ENCODE peak calls at places on chromosomes 5 and 9, in eight cellular contexts. R is NB4, Q is lung, B is fibroblast of lung, Z is AG04449, A is left ventricle myocardium inferior, O is cardiac muscle cell, C is gastrocnemius medialis. L is an unnamed sample.
A peak's percentile ranks its signal among the peaks of the same experiment; 100 is the strongest.

GRCh38 chr5:1885476-1885755 is 2.7 kb upstream of the IRX4 start:
- DNase-seq in B (no peak), C (no peak), O (no peak), R (no peak), A (peak; percentile 13), Q (no peak), Z (no peak), L (no peak)

GRCh38 chr5:84859056-84859455 is 474.4 kb upstream of the EDIL3 start:
- DNase-seq in B (no peak), C (no peak), Q (no peak), Z (no peak), R (no peak), O (no peak), A (no peak), L (no peak)

GRCh38 chr9:121744002-121744686 is 92.7 kb downstream of the DAB2IP start:
- DNase-seq in Q (no peak), B (peak; percentile 49), Z (no peak), O (peak; percentile 35), C (peak; percentile 70), A (peak; percentile 65), R (peak; percentile 59), L (no peak)

GRCh38 chr9:3992924-3993323 is 306.9 kb downstream of the GLIS3 start:
- DNase-seq in B (peak; percentile 6), A (no peak), Z (no peak), Q (no peak), C (no peak), R (no peak), O (peak; percentile 67), L (no peak)

GRCh38 chr9:134328841-134329575 is 2.8 kb downstream of the RXRA start:
- DNase-seq in B (peak; percentile 46), Q (no peak), R (no peak), Z (no peak), O (peak; percentile 52), A (peak; percentile 68), C (peak; percentile 57), L (no peak)

GRCh38 chr5:78323241-78323640 is 28.7 kb upstream of the AP3B1 start:
- DNase-seq in O (no peak), Q (no peak), Z (no peak), B (no peak), R (no peak), C (no peak), A (no peak), L (no peak)

GRCh38 chr5:111748304-111748763 is 8.7 kb downstream of the NREP start:
- DNase-seq in A (no peak), C (no peak), O (peak; percentile 79), B (peak; percentile 72), Q (no peak), Z (no peak), R (no peak), L (peak; percentile 62)

GRCh38 chr9:82940386-82940785 is 122.6 kb downstream of the RASEF start:
- DNase-seq in A (no peak), Z (no peak), O (no peak), Q (no peak), C (no peak), R (no peak), B (no peak), L (no peak)

GRCh38 chr9:136453326-136453725 is 13.7 kb upstream of the INPP5E start:
- DNase-seq in B (no peak), Z (no peak), R (no peak), Q (no peak), C (no peak), A (no peak), O (no peak), L (no peak)

GRCh38 chr9:93675336-93676150 is 99.2 kb downstream of the PHF2 start:
- DNase-seq in O (no peak), Z (no peak), Q (no peak), B (no peak), C (peak; percentile 1), A (peak; percentile 13), R (no peak), L (no peak)

GRCh38 chr5:143791848-143792701 is 19.9 kb upstream of the HMHB1 start:
- DNase-seq in Z (no peak), A (no peak), O (peak; percentile 63), B (no peak), C (no peak), Q (no peak), R (no peak), L (no peak)

GRCh38 chr5:90015584-90016018 is 394.0 kb downstream of the CETN3 start:
- DNase-seq in R (no peak), C (no peak), B (peak; percentile 8), O (peak; percentile 70), Q (no peak), A (no peak), Z (no peak), L (no peak)

GRCh38 chr5:87361536-87362213 is 51.1 kb downstream of the CCNH start:
- DNase-seq in A (no peak), Z (no peak), O (peak; percentile 48), C (no peak), Q (no peak), B (peak; percentile 53), R (peak; percentile 16), L (no peak)

GRCh38 chr5:157870837-157871834 is 12.2 kb upstream of the CLINT1 start:
- DNase-seq in Q (no peak), A (no peak), O (peak; percentile 69), C (no peak), B (peak; percentile 51), R (no peak), Z (no peak), L (no peak)

DNA sequence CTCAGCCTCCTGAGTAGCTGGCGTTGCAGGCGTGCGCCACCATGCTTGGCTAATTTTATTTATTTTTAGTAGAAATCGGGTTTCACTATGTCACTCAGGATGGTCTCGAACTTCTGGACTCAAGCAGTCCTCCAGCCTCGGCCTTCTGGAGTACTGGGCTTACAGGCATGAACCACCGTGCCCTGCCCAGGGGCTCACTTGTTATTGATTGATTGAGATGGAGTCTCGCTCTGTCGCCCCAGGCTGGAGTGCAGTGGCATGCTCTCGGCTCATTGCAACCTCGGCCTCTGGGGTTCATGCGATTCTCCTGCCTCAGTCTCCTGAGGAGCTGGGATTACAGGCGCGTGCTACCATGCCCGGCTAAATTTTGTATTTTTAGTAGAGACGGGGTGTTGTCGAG is 1.6 kb downstream of the HSPA4 start:
- DNase-seq in C (no peak), Q (no peak), O (no peak), Z (no peak), R (no peak), A (no peak), B (no peak), L (no peak)
- H3K4me3 ChIP-seq in C (peak overlapping the region; percentile 97), Q (no peak overlapping the region), O (peak overlapping the region; percentile 84), Z (peak overlapping the region; percentile 97), R (peak overlapping the region; percentile 98), A (peak overlapping the region; percentile 98), B (peak overlapping the region; percentile 80), L (peak overlapping the region; percentile 84)

GRCh38 chr9:112970939-112971338 is 41.1 kb downstream of the ZNF883 start:
- DNase-seq in B (peak; percentile 2), Z (no peak), R (peak; percentile 1), A (no peak), O (peak; percentile 13), C (no peak), Q (no peak), L (no peak)

GRCh38 chr9:112969730-112970129 is 42.3 kb downstream of the ZNF883 start:
- DNase-seq in B (no peak), O (no peak), C (no peak), R (no peak), Z (no peak), A (no peak), Q (no peak), L (no peak)

GRCh38 chr9:112971415-112971814 is 40.6 kb downstream of the ZNF883 start:
- DNase-seq in R (peak; percentile 70), Z (no peak), Q (no peak), C (no peak), A (no peak), B (no peak), O (peak; percentile 22), L (no peak)
- TF ChIP-seq CTCF in R (peak; percentile 68), Z (peak; percentile 22), Q (no peak), C (no peak), A (no peak), B (no peak), O (peak; percentile 26), L (peak; percentile 15)

GRCh38 chr5:110053824-110054223 is 364.1 kb downstream of the MAN2A1 start:
- DNase-seq in Q (no peak), O (no peak), R (no peak), C (no peak), Z (no peak), A (no peak), B (no peak), L (no peak)
- H3K4me3 ChIP-seq in Q (no peak overlapping the region), O (no peak overlapping the region), R (no peak overlapping the region), C (no peak overlapping the region), Z (no peak overlapping the region), A (no peak overlapping the region), B (no peak overlapping the region), L (no peak overlapping the region)

DNA sequence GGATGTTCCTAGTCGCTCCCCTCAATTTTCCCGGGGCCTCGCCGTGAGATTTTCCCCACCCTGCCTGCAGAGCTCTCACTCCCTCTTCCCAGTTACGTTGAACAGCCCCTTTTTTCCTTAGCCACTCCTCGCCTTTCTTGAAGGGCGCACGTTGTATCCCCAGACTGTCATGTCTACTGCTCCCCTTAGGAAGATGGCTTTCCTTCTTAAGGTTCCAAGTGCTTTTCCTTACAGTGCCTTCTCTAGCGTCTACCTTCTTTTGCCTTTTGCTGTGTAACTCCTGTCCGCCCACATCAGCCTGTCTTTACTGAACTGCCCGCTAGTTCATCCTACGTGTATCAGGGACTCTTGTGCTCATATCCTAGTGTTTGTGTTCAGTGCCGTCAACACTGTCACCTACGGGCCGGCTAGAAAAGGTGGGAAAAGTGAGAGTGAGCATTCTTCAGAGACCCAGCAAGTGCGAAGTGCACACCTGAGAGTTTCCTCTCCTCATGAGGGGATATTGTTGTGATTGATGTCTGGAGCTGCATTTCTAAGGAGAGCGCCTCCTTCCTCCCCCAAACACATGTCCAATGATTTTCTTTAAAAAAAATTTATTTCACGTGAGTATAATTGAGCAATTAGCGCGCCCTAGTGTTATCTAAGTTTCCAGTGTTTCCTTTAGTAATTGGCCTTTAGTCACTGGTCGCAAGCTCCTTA is 764 bp downstream of the CAMLG start:
- DNase-seq in O (peak; percentile 47), C (no peak), Q (no peak), A (no peak), Z (no peak), R (peak; percentile 69), B (peak; percentile 37), L (no peak)
- TF ChIP-seq CTCF in O (peak; percentile 29), C (no peak), Q (no peak), A (no peak), Z (no peak), R (peak; percentile 18), B (no peak), L (peak; percentile 1)

DNA sequence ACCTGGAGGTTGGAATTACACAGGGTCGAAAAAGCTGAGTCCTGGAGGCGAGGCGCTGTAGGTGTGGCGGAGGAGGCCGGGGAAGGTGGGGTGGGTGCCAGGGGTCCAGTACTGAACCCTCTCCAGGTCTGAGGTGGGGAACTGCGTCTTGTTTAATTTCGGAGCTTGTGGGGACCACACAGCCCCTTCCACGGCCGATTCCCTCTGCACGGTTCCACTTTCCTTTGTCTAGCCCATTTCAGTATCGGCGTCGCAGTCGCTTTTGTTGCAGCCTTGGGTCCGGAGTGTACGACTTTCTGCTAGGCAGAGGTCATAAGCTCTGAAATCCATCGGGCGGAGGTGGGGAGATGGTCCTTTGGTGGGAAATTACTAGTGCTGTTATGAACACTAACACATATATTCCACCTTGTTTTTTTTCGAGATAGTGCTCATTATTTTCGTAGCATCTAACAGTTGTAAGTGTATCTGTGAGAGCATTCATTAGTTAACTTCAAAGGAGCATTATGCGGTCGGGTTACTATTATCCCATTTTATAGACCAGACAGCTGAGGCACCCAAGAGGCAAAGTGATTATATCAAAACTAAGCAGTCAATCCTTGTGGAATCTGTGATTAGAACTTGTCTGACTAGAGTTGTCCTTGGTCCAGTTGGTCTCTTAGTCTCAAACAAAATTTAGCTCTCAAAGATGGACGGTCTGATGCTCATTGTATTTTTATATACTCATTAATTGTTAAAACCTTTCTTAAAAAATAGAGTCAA is 737 bp downstream of the RNF180 start:
- DNase-seq in Z (no peak), C (no peak), A (no peak), Q (peak; percentile 45), O (peak; percentile 7), B (no peak), R (no peak), L (no peak)
- H3K4me3 ChIP-seq in Z (peak overlapping the region; percentile 63), C (peak overlapping the region; percentile 75), A (peak overlapping the region; percentile 75), Q (peak overlapping the region; percentile 73), O (peak overlapping the region; percentile 50), B (peak overlapping the region; percentile 62), R (no peak overlapping the region), L (peak overlapping the region; percentile 75)

L was measured in BJ.